ENCODE peak calls at places on chromosomes 11 and 22, in four cellular contexts. D is dorsolateral prefrontal cortex, C is coronary artery, Q is A673. T is an unnamed sample.

GRCh38 chr22:32628626-32629587 is 154.3 kb downstream of the FBXO7 start:
- DNase-seq in D (no peak), C (no peak), Q (no peak), T (no peak)

GRCh38 chr11:128021304-128022006 is 565.9 kb downstream of the ETS1 start:
- DNase-seq in D (no peak), C (no peak), Q (no peak), T (no peak)

GRCh38 chr11:44934735-44935250 is 15.9 kb downstream of the TP53I11 start:
- DNase-seq in D (no peak), C (no peak), Q (no peak), T (no peak)

GRCh38 chr22:25361899-25362214 is 142.4 kb downstream of the CRYBB2 start:
- DNase-seq in D (no peak), C (no peak), Q (no peak), T (no peak)

GRCh38 chr11:17208257-17208999 is 642 bp upstream of the PIK3C2A start:
- DNase-seq in D (peak), C (no peak), Q (peak), T (peak)

GRCh38 chr11:30245621-30246020 is 14.8 kb downstream of the FSHB start:
- DNase-seq in D (no peak), C (no peak), Q (no peak), T (no peak)

GRCh38 chr11:126268361-126268707 is 361 bp downstream of the SRPRA start:
- DNase-seq in D (no peak), C (no peak), Q (no peak), T (no peak)

GRCh38 chr22:50173221-50173982 is 2.9 kb downstream of the PANX2 start:
- DNase-seq in D (no peak), C (no peak), Q (no peak), T (peak)

GRCh38 chr11:134345237-134345550 is 13.4 kb downstream of the GLB1L2 start:
- DNase-seq in D (no peak), C (no peak), Q (no peak), T (no peak)

GRCh38 chr11:3095712-3096361 is 38.6 kb upstream of the CARS1 start:
- DNase-seq in D (no peak), C (no peak), Q (peak), T (no peak)

GRCh38 chr11:70027451-70027850 is 50.7 kb upstream of the ANO1 start:
- DNase-seq in D (no peak), C (peak), Q (no peak), T (no peak)

GRCh38 chr11:97364047-97364446 is 974.2 kb downstream of the JRKL start:
- DNase-seq in D (no peak), C (no peak), Q (peak), T (no peak)

GRCh38 chr11:47552086-47552580 is 799 bp downstream of the CELF1 start:
- DNase-seq in D (no peak), C (no peak), Q (peak), T (no peak)

GRCh38 chr11:74278721-74279148 is 32.7 kb downstream of the P4HA3 start:
- DNase-seq in D (no peak), C (peak), Q (no peak), T (no peak)

GRCh38 chr11:123196060-123196714 is 1.1 kb upstream of the CLMP start:
- DNase-seq in D (no peak), C (no peak), Q (no peak), T (no peak)

GRCh38 chr22:38355275-38355674 is 38.0 kb upstream of the CSNK1E start:
- DNase-seq in D (no peak), C (no peak), Q (no peak), T (no peak)

GRCh38 chr11:118885831-118886571 is 2.3 kb downstream of the CXCR5 start:
- DNase-seq in D (no peak), C (no peak), Q (no peak), T (no peak)

GRCh38 chr11:57180141-57180561 is 1.6 kb upstream of the LRRC55 start:
- DNase-seq in D (no peak), C (no peak), Q (no peak), T (no peak)

GRCh38 chr11:58592760-58593472 is 14.1 kb downstream of the ZFP91 start:
- DNase-seq in D (no peak), C (no peak), Q (no peak), T (no peak)

GRCh38 chr11:33674035-33674814 is 26.4 kb downstream of the C11orf91 start:
- DNase-seq in D (no peak), C (peak), Q (no peak), T (no peak)

GRCh38 chr11:100964400-100964799 is 165.2 kb downstream of the PGR start:
- DNase-seq in D (no peak), C (no peak), Q (no peak), T (no peak)

GRCh38 chr22:44351685-44352377 is 39.1 kb upstream of the SHISAL1 start:
- DNase-seq in D (no peak), C (no peak), Q (peak), T (no peak)

GRCh38 chr11:34599406-34599901 is 21.4 kb upstream of the EHF start:
- DNase-seq in D (no peak), C (no peak), Q (peak), T (no peak)

GRCh38 chr11:110003426-110003825 is 89.8 kb upstream of the ZC3H12C start:
- DNase-seq in D (no peak), C (no peak), Q (no peak), T (no peak)

GRCh38 chr11:130315354-130315970 is 745 bp upstream of the ZBTB44 start:
- DNase-seq in D (no peak), C (peak), Q (no peak), T (no peak)

GRCh38 chr11:120511116-120511803 is at the start of gene GRIK4:
- DNase-seq in D (peak), C (peak), Q (peak), T (no peak)

GRCh38 chr22:20981787-20982562 is at the start of gene LZTR1:
- DNase-seq in D (peak), C (peak), Q (peak), T (peak)

GRCh38 chr22:22408731-22409696 is 99.5 kb downstream of the ZNF280B start:
- DNase-seq in D (no peak), C (no peak), Q (peak), T (no peak)

GRCh38 chr11:115446214-115446613 is 58.0 kb downstream of the CADM1 start:
- DNase-seq in D (no peak), C (no peak), Q (no peak), T (no peak)

GRCh38 chr22:44797181-44797720 is 44.9 kb downstream of the ARHGAP8 start:
- DNase-seq in D (no peak), C (no peak), Q (no peak), T (no peak)

GRCh38 chr11:20403059-20403458 is 15.5 kb downstream of the PRMT3 start:
- DNase-seq in D (no peak), C (no peak), Q (no peak), T (no peak)

GRCh38 chr11:20399498-20399897 is 12.0 kb downstream of the PRMT3 start:
- DNase-seq in D (no peak), C (no peak), Q (no peak), T (no peak)

DNA sequence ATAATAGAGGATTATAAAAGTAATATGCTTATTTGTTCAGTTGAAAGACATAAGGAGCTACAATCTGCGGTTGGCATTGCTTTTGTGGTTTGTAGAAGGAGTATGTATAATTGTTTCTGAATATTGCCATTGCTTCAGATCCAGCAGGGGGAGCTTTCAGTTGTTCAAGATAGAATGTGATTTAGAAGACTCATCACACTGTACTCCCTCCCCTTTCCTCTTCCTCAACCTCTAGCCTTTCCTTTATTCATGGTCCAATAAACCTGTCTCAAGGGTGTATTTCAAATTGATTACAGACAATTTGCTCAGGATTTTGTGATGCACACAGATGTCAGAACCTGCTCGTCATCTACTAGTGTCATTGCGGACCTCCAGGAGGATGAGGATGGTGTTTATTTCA is 9.8 kb downstream of the PRMT3 start:
- DNase-seq in D (no peak), C (no peak), Q (peak), T (no peak)
- TF ChIP-seq CTCF in D (peak), C (no peak), Q (peak), T (peak)

GRCh38 chr11:103228807-103229206 is 119.6 kb downstream of the DYNC2H1 start:
- DNase-seq in D (no peak), C (no peak), Q (no peak), T (no peak)
- TF ChIP-seq CTCF in D (no peak), C (no peak), Q (no peak), T (no peak)

DNA sequence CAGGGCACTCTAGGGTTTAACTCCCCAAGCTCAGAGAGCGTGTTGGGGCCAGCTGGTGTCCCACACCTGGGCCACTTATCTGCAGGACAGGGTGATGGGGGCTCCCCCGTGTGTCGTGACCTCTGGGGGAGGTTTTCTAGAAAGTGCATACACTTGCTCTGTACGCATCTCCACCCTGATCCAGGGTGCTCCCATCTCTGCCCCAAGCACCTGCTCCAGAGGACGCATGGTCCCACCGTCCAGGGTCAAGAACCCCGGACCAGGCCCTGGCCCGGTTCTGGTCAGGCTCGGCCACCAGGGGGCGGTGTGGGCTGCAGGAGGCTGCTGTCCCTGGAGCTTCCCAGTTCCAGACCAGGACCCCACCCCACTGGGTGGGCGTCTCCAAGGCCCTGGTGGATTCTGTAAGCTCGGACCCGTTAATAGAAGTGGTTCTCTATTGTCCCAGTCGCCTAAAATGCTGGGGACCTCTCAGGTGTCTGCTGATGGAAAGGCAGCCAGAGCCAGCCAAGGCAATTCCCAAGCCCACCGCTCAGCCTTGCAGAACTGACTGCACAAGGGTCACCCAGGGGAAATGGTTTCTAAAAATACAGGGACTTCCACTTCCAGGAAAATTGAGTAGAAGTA is 34.7 kb upstream of the SEPTIN5 start:
- DNase-seq in D (no peak), C (no peak), Q (peak), T (no peak)
- TF ChIP-seq CTCF in D (peak), C (peak), Q (peak), T (peak)

DNA sequence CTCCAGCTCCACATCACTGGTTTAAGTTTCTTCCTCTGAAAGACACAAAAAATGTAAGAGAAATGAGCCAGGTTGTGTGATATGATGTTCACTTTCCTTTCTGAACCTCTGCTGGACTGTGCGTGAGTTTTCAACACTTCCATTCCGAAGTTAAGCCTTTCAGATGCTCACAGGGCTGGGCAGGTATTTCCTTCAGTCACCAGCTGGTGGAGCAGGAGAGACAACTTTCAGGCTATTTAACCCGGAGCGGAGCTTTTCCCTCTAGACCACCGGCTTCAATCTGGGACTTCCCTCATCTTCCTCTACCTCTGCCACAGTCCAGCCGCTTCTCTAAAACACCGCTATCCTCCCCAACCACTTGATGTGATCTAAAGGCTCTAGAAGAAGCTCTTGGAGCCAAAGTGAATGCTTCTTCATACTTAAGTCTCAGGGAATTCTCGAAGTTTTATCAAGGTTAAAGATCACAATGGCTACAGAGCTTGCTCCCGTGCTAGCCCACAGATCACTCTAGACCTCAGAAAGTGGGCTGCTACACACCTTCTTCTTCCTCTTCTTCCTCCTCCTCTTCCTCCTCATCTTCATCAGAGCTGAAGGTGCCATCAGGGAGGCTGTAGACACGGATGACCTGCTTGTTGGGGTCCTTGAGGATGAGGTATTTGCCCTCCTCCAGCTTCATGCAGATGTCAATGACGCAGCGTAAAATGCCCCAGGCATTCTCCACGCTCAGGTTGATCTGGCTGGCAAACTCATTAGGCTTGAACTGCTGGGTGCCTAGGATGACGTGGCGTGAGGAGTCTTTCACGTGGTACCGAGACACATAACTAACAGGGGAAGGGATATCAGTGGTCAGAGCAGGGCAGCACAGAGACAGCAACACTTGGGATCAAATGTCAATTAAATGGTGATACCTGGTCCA is 4.4 kb upstream of the FOXRED2 start:
- DNase-seq in D (peak), C (no peak), Q (peak), T (no peak)
- TF ChIP-seq CTCF in D (peak), C (no peak), Q (peak), T (peak)

T was measured in CD14-positive monocyte.